ENCODE peak calls at places on chromosomes 13 and 19, in nine cellular contexts. Y is MV-4-11; T is stimulated activated CD8-positive, alpha-beta memory T cell treated with anti-CD3 and anti-CD28 coated beads, Interleukin-7, amount 100 ng/mL, for 48 hours; E is brain microvascular endothelial cell; X is activated CD4-positive, alpha-beta T cell treated with anti-CD3 and anti-CD28 coated beads, Interleukin-2, amount 10 ng/mL, durations not matched to agents 7 days and 5 days; U is CD4-positive, alpha-beta T cell; Z is K562; K is left ventricle myocardium inferior; N is M059J. O is an unnamed sample.

GRCh38 chr19:2115911-2116426 is 19.3 kb downstream of the IZUMO4 start:
- DNase-seq in Y (no peak), T (no peak), E (no peak), X (no peak), U (no peak), Z (no peak), K (no peak), N (no peak), O (no peak)

GRCh38 chr13:26839682-26840081 is 79.1 kb upstream of the GPR12 start:
- DNase-seq in Y (no peak), T (no peak), E (no peak), X (no peak), U (no peak), Z (no peak), K (no peak), N (no peak), O (no peak)

GRCh38 chr19:3075605-3076431 is 13.5 kb upstream of the TLE5 start:
- DNase-seq in Y (no peak), T (peak), E (no peak), X (peak), U (peak), Z (peak), K (peak), N (no peak), O (no peak)

GRCh38 chr19:18499055-18499775 is 22.7 kb downstream of the ELL start:
- DNase-seq in Y (peak), T (no peak), E (no peak), X (no peak), U (no peak), Z (no peak), K (no peak), N (no peak), O (no peak)

GRCh38 chr13:89982406-89983085 is 1364.9 kb upstream of the MIR17HG start:
- DNase-seq in Y (peak), T (no peak), E (no peak), X (no peak), U (no peak), Z (no peak), K (no peak), N (peak), O (no peak)

GRCh38 chr19:51503891-51504290 is 2.3 kb upstream of the SIGLEC12 start:
- DNase-seq in Y (peak), T (no peak), E (no peak), X (no peak), U (no peak), Z (no peak), K (no peak), N (no peak), O (no peak)

GRCh38 chr13:23588576-23589141 is 18.4 kb downstream of the TNFRSF19 start:
- DNase-seq in Y (no peak), T (no peak), E (no peak), X (no peak), U (no peak), Z (no peak), K (no peak), N (no peak), O (no peak)

GRCh38 chr13:39284801-39285388 is 246.6 kb downstream of the NHLRC3 start:
- DNase-seq in Y (no peak), T (no peak), E (no peak), X (no peak), U (no peak), Z (no peak), K (peak), N (no peak), O (no peak)